ENCODE peak calls at places on chromosomes 7 and 10, in five cellular contexts. One of them, this sample, is unnamed.
A peak's percentile ranks its signal among the peaks of the same experiment; 100 is the strongest.

GRCh38 chr10:15068802-15069201 is 19.8 kb downstream of the ACBD7 start:
- DNase-seq in nephron progenitor cell: no peak
- DNase-seq in astrocyte of the hippocampus: no peak
- DNase-seq in CD4-positive, alpha-beta T cell: no peak
- DNase-seq in NB4: no peak
- DNase-seq in this sample: no peak

GRCh38 chr7:2609001-2609411 is 22.8 kb upstream of the TTYH3 start:
- DNase-seq in nephron progenitor cell: no peak
- DNase-seq in astrocyte of the hippocampus: no peak
- DNase-seq in CD4-positive, alpha-beta T cell: no peak
- DNase-seq in NB4: peak; percentile 85
- DNase-seq in this sample: no peak

GRCh38 chr7:79709574-79710409 is 256.3 kb upstream of the MAGI2 start:
- DNase-seq in nephron progenitor cell: no peak
- DNase-seq in astrocyte of the hippocampus: peak; percentile 52
- DNase-seq in CD4-positive, alpha-beta T cell: no peak
- DNase-seq in NB4: peak; percentile 16
- DNase-seq in this sample: no peak

GRCh38 chr10:103915794-103916193 is 2.2 kb downstream of the STN1 start:
- DNase-seq in nephron progenitor cell: no peak
- DNase-seq in astrocyte of the hippocampus: peak; percentile 11
- DNase-seq in CD4-positive, alpha-beta T cell: no peak
- DNase-seq in NB4: peak; percentile 68
- DNase-seq in this sample: no peak

GRCh38 chr10:103231047-103231551 is 14.6 kb upstream of the RPEL1 start:
- DNase-seq in nephron progenitor cell: no peak
- DNase-seq in astrocyte of the hippocampus: peak; percentile 95
- DNase-seq in CD4-positive, alpha-beta T cell: no peak
- DNase-seq in NB4: no peak
- DNase-seq in this sample: no peak

GRCh38 chr10:130179640-130180039 is 43.4 kb downstream of the GLRX3 start:
- DNase-seq in nephron progenitor cell: no peak
- DNase-seq in astrocyte of the hippocampus: peak; percentile 83
- DNase-seq in CD4-positive, alpha-beta T cell: no peak
- DNase-seq in NB4: peak; percentile 68
- DNase-seq in this sample: peak; percentile 34

GRCh38 chr7:134444198-134444960 is 14.5 kb downstream of the AKR1B1 start:
- DNase-seq in nephron progenitor cell: no peak
- DNase-seq in astrocyte of the hippocampus: no peak
- DNase-seq in CD4-positive, alpha-beta T cell: no peak
- DNase-seq in NB4: no peak
- DNase-seq in this sample: no peak

GRCh38 chr10:6423004-6423403 is 157.1 kb downstream of the PRKCQ start:
- DNase-seq in nephron progenitor cell: no peak
- DNase-seq in astrocyte of the hippocampus: no peak
- DNase-seq in CD4-positive, alpha-beta T cell: no peak
- DNase-seq in NB4: no peak
- DNase-seq in this sample: no peak

GRCh38 chr7:131488361-131488760 is 68.1 kb downstream of the PODXL start:
- DNase-seq in nephron progenitor cell: no peak
- DNase-seq in astrocyte of the hippocampus: no peak
- DNase-seq in CD4-positive, alpha-beta T cell: no peak
- DNase-seq in NB4: no peak
- DNase-seq in this sample: no peak

GRCh38 chr10:33791295-33791694 is 456.8 kb upstream of the NRP1 start:
- DNase-seq in nephron progenitor cell: no peak
- DNase-seq in astrocyte of the hippocampus: peak; percentile 19
- DNase-seq in CD4-positive, alpha-beta T cell: no peak
- DNase-seq in NB4: no peak
- DNase-seq in this sample: no peak

GRCh38 chr7:157675427-157675930 is 338.7 kb downstream of the DNAJB6 start:
- DNase-seq in nephron progenitor cell: no peak
- DNase-seq in astrocyte of the hippocampus: no peak
- DNase-seq in CD4-positive, alpha-beta T cell: no peak
- DNase-seq in NB4: no peak
- DNase-seq in this sample: no peak

This sample was measured in CD8-positive, alpha-beta T cell.